ENCODE peak calls at places on chromosomes 5 and 9, in eight cellular contexts. K is heart right ventricle, R is brain microvascular endothelial cell, L is cardiac muscle cell, M is left ventricle myocardium inferior, Q is upper lobe of right lung, P is prostate gland, V is GM12865. O is an unnamed sample.

GRCh38 chr9:95077053-95077765 is 240.3 kb downstream of the FANCC start:
- DNase-seq in L (no peak), P (no peak), R (no peak), K (no peak), V (no peak), Q (peak), M (no peak), O (no peak)

GRCh38 chr5:172658391-172658790 is 17.3 kb downstream of the NEURL1B start:
- DNase-seq in V (no peak), M (no peak), R (no peak), L (no peak), Q (no peak), P (no peak), K (no peak), O (no peak)

GRCh38 chr5:116395178-116395577 is 179.4 kb downstream of the SEMA6A start:
- DNase-seq in R (no peak), P (no peak), V (no peak), Q (no peak), M (no peak), L (no peak), K (no peak), O (no peak)

GRCh38 chr9:127971357-127972315 is 9.2 kb downstream of the EEIG1 start:
- DNase-seq in P (no peak), Q (no peak), L (no peak), V (peak), R (no peak), K (no peak), M (no peak), O (no peak)

GRCh38 chr5:36090033-36090432 is 23.4 kb upstream of the UGT3A2 start:
- DNase-seq in K (no peak), P (no peak), V (peak), M (no peak), R (peak), Q (no peak), L (peak), O (no peak)

GRCh38 chr5:24472518-24472917 is 172.3 kb downstream of the CDH10 start:
- DNase-seq in P (no peak), R (no peak), M (no peak), Q (no peak), L (no peak), K (no peak), V (no peak), O (no peak)

GRCh38 chr5:95591490-95591901 is 28.4 kb upstream of the GPR150 start:
- DNase-seq in M (no peak), Q (no peak), K (no peak), L (no peak), V (peak), P (no peak), R (peak), O (peak)

GRCh38 chr9:124852121-124852828 is 985 bp upstream of the WDR38 start:
- DNase-seq in K (peak), R (no peak), L (no peak), P (no peak), M (peak), Q (no peak), V (no peak), O (no peak)

GRCh38 chr5:180437336-180437735 is 56.8 kb upstream of the CNOT6 start:
- DNase-seq in M (no peak), K (no peak), Q (peak), L (no peak), R (no peak), V (no peak), P (no peak), O (no peak)

GRCh38 chr5:122756263-122756911 is 18.5 kb upstream of the SNX2 start:
- DNase-seq in L (no peak), R (peak), K (no peak), M (no peak), V (peak), Q (no peak), P (no peak), O (peak)

GRCh38 chr5:158058208-158058607 is 199.3 kb upstream of the CLINT1 start:
- DNase-seq in L (no peak), M (no peak), K (no peak), P (no peak), Q (no peak), R (no peak), V (no peak), O (no peak)

GRCh38 chr9:18705763-18706372 is 231.9 kb downstream of the ADAMTSL1 start:
- DNase-seq in V (no peak), P (no peak), R (no peak), L (no peak), Q (no peak), M (no peak), K (no peak), O (no peak)

GRCh38 chr5:137200906-137201305 is 298.2 kb downstream of the SPOCK1 start:
- DNase-seq in Q (no peak), P (no peak), R (no peak), M (no peak), L (no peak), V (no peak), K (no peak), O (no peak)

GRCh38 chr5:179123491-179124328 is 63.5 kb downstream of the ZNF354C start:
- DNase-seq in K (no peak), M (no peak), R (no peak), Q (peak), L (no peak), V (no peak), P (no peak), O (no peak)

GRCh38 chr5:18970000-18970399 is 1018.0 kb downstream of the CDH18 start:
- DNase-seq in K (no peak), L (no peak), M (no peak), R (no peak), Q (no peak), P (no peak), V (peak), O (no peak)

GRCh38 chr5:159182691-159183090 is 26.7 kb downstream of the RNF145 start:
- DNase-seq in R (no peak), K (no peak), Q (no peak), V (no peak), L (no peak), M (no peak), P (no peak), O (peak)

GRCh38 chr9:14924821-14925220 is 14.6 kb upstream of the FREM1 start:
- DNase-seq in P (no peak), L (no peak), K (no peak), M (no peak), R (peak), V (no peak), Q (no peak), O (peak)

GRCh38 chr5:117454716-117455212 is 880.1 kb upstream of the SEMA6A start:
- DNase-seq in Q (peak), K (no peak), L (peak), P (peak), R (no peak), V (peak), M (peak), O (no peak)

GRCh38 chr9:20240498-20240897 is 381.8 kb downstream of the MLLT3 start:
- DNase-seq in Q (no peak), R (no peak), L (no peak), P (no peak), K (no peak), M (no peak), V (peak), O (no peak)

GRCh38 chr9:132293145-132293721 is 61.6 kb downstream of the SETX start:
- DNase-seq in R (no peak), Q (no peak), V (no peak), K (no peak), P (no peak), L (no peak), M (no peak), O (no peak)

GRCh38 chr9:104858271-104858670 is 69.7 kb downstream of the ABCA1 start:
- DNase-seq in K (no peak), P (no peak), L (no peak), Q (no peak), R (no peak), M (no peak), V (no peak), O (peak)

GRCh38 chr9:98075332-98075805 is 18.8 kb downstream of the NANS start:
- DNase-seq in V (no peak), R (peak), Q (no peak), L (no peak), K (no peak), M (no peak), P (no peak), O (no peak)

GRCh38 chr9:69546265-69546664 is 125.9 kb downstream of the APBA1 start:
- DNase-seq in L (peak), K (no peak), V (no peak), Q (no peak), P (no peak), R (no peak), M (no peak), O (no peak)

GRCh38 chr5:167458412-167458811 is 833.0 kb upstream of the WWC1 start:
- DNase-seq in V (no peak), R (no peak), Q (no peak), K (no peak), L (no peak), M (no peak), P (no peak), O (no peak)

GRCh38 chr5:154316223-154316967 is 125.9 kb downstream of the GALNT10 start:
- DNase-seq in Q (no peak), V (no peak), P (no peak), K (no peak), L (no peak), M (no peak), R (no peak), O (no peak)

GRCh38 chr9:18707489-18708210 is 233.7 kb downstream of the ADAMTSL1 start:
- DNase-seq in L (no peak), M (no peak), R (no peak), Q (no peak), P (no peak), V (no peak), K (no peak), O (no peak)

GRCh38 chr9:68844623-68845612 is 139.9 kb downstream of the PIP5K1B start:
- DNase-seq in R (peak), K (peak), P (no peak), Q (no peak), V (peak), L (peak), M (peak), O (no peak)

GRCh38 chr5:64836190-64836750 is 67.5 kb downstream of the CWC27 start:
- DNase-seq in P (no peak), K (no peak), M (no peak), V (no peak), L (no peak), Q (no peak), R (no peak), O (no peak)

GRCh38 chr5:34743878-34744277 is 87.8 kb downstream of the RAI14 start:
- DNase-seq in Q (no peak), P (no peak), L (peak), R (peak), M (no peak), K (no peak), V (no peak), O (peak)

GRCh38 chr5:6291961-6292360 is 86.4 kb downstream of the MED10 start:
- DNase-seq in M (no peak), R (no peak), K (no peak), L (peak), Q (no peak), P (no peak), V (peak), O (no peak)

GRCh38 chr5:139391570-139392323 is 2.0 kb upstream of the MZB1 start:
- DNase-seq in R (no peak), L (no peak), K (no peak), Q (no peak), P (no peak), M (no peak), V (peak), O (no peak)
- H3K4me3 ChIP-seq in R (peak), L (no peak), K (peak), Q (peak), P (peak), M (peak), V (peak), O (no peak)

GRCh38 chr9:32348289-32348688 is 36.2 kb upstream of the ACO1 start:
- DNase-seq in V (no peak), M (no peak), R (no peak), K (no peak), P (no peak), Q (no peak), L (no peak), O (no peak)

GRCh38 chr9:32350682-32351081 is 33.8 kb upstream of the ACO1 start:
- DNase-seq in K (no peak), P (no peak), M (no peak), R (no peak), V (no peak), L (no peak), Q (no peak), O (no peak)

GRCh38 chr9:32351845-32352244 is 32.6 kb upstream of the ACO1 start:
- DNase-seq in K (no peak), M (no peak), P (no peak), L (peak), R (no peak), Q (no peak), V (no peak), O (no peak)
- TF ChIP-seq CTCF in K (no peak), M (no peak), P (no peak), L (peak), R (peak), Q (no peak), V (peak), O (peak)

DNA sequence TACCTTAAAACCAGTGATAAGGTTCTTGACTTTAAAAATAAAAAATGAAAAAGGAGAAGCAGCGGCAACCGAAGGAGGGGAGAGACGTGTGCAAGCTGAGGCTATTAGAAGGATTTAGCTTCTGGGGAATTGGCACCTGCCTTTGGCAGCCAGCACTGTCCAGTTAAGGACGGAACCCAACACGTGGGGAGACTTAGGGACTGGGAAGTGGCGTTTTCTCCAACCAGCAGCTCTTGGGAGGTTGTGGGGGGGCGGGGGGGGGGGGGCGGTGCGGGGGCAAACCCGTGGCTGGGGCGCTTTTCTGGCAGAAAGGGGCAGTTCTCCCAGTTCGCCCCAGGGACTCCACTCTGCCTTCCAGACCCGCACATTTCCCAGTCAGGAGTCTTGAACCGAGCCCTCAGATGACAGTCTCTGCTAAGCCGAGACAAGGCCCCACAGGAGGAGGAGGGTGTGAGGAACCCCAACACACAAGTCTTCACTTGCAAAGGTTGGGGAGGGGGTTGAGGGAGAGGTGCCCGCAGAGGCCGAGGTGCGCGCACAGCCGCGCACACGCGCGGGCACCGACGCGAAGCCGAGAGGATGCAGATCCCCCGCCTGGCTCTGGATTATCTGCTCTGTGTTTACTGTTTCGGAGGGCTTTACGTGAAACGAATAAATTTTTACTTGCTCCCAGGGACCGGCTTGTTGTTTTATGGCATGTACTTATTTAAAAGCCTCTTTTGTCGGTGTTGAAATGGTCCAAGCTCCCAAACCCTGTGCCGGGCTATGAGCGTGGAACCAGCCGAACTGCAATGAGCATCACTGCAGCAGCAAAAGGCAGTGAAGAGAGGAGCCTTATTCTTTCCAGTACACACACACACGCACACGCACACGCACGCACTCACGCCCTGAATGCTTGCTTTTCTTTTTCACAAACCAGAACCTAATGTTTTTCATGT is 297.5 kb downstream of the PARP8 start:
- DNase-seq in Q (no peak), R (no peak), P (no peak), L (peak), K (no peak), V (no peak), M (no peak), O (no peak)
- H3K4me3 ChIP-seq in Q (peak), R (peak), P (peak), L (peak), K (peak), V (peak), M (peak), O (peak)

GRCh38 chr9:116365056-116365471 is 211.5 kb downstream of the PAPPA start:
- DNase-seq in M (peak), V (no peak), P (peak), Q (no peak), R (peak), L (no peak), K (peak), O (no peak)
- TF ChIP-seq CTCF in M (peak), V (no peak), P (no peak), Q (no peak), R (peak), L (peak), K (no peak), O (peak)

GRCh38 chr9:126612329-126612812 is 1.4 kb upstream of the LMX1B start:
- DNase-seq in R (no peak), M (no peak), V (no peak), Q (no peak), K (no peak), P (no peak), L (no peak), O (no peak)
- H3K4me3 ChIP-seq in R (no peak), M (peak), V (no peak), Q (peak), K (peak), P (no peak), L (no peak), O (no peak)

GRCh38 chr5:101728933-101729332 is 567.2 kb downstream of the SLCO4C1 start:
- DNase-seq in P (no peak), V (peak), R (no peak), M (no peak), L (peak), Q (no peak), K (no peak), O (no peak)
- TF ChIP-seq CTCF in P (no peak), V (no peak), R (no peak), M (no peak), L (no peak), Q (no peak), K (no peak), O (no peak)

DNA sequence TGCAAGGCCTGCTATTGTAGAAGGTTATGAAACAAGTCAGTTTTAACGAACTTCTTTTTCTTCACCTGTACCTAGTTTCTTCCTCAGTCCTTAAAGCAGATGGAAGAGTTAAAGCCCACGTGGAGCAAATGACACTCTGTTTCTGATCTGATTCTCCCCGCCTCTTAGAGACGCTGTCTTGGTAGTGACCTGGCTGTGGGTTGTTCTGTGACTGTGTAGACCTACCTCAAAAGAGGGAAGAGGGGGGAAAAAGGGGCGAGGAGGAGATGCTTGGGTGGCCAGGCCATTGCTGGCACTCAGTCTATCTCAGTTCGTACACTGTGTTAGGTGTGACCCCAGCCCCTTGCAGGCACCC is 610 bp downstream of the GFRA3 start:
- DNase-seq in V (no peak), Q (no peak), M (no peak), K (no peak), R (no peak), L (no peak), P (no peak), O (no peak)
- H3K4me3 ChIP-seq in V (peak), Q (peak), M (peak), K (peak), R (peak), L (peak), P (peak), O (peak)

O was measured in BJ.